ENCODE peak calls at places on chromosomes 12 and 14, in seven cellular contexts. V is fibroblast of lung; R is Jurkat, Clone E6-1; M is A549; A is colonic mucosa; P is body of pancreas; Q is neural crest cell. H is an unnamed sample.

GRCh38 chr14:29820785-29821184 is 106.9 kb downstream of the PRKD1 start:
- DNase-seq in V (no peak), R (no peak), M (no peak), A (no peak), P (no peak), Q (no peak), H (no peak)

GRCh38 chr14:67186789-67187188 is 2.5 kb upstream of the GARIN2 start:
- DNase-seq in V (peak; percentile 12), R (peak; percentile 86), M (no peak), A (no peak), P (no peak), Q (no peak), H (no peak)

GRCh38 chr14:100134591-100134990 is 24.9 kb downstream of the DEGS2 start:
- DNase-seq in V (no peak), R (no peak), M (no peak), A (peak; percentile 62), P (peak; percentile 63), Q (no peak), H (peak; percentile 79)

GRCh38 chr14:83172363-83172762 is 1638.7 kb upstream of the SEL1L start:
- DNase-seq in V (peak; percentile 8), R (no peak), M (no peak), A (no peak), P (no peak), Q (no peak), H (no peak)

GRCh38 chr12:49338830-49339463 is 2.0 kb upstream of the C1QL4 start:
- DNase-seq in V (no peak), R (no peak), M (no peak), A (no peak), P (no peak), Q (no peak), H (peak; percentile 3)

GRCh38 chr12:51531982-51532497 is 59.0 kb upstream of the SCN8A start:
- DNase-seq in V (peak; percentile 76), R (peak; percentile 71), M (peak; percentile 76), A (peak; percentile 84), P (peak; percentile 80), Q (peak; percentile 84), H (peak; percentile 83)

GRCh38 chr14:87955501-87955900 is 37.5 kb downstream of the GALC start:
- DNase-seq in V (no peak), R (no peak), M (no peak), A (no peak), P (no peak), Q (no peak), H (no peak)

GRCh38 chr12:109740694-109741245 is 27.1 kb downstream of the FAM222A start:
- DNase-seq in V (no peak), R (no peak), M (no peak), A (no peak), P (peak; percentile 1), Q (no peak), H (peak; percentile 11)

GRCh38 chr12:112870267-112870980 is 36.3 kb upstream of the OAS1 start:
- DNase-seq in V (no peak), R (no peak), M (no peak), A (no peak), P (peak; percentile 9), Q (no peak), H (no peak)